ENCODE peak calls at places on chromosomes 4 and X, in four cellular contexts. J is ACHN, A is NCI-H510A, O is LHCN-M2. L is an unnamed sample.

GRCh38 chr4:22500831-22501714 is 14.8 kb downstream of the ADGRA3 start:
- DNase-seq in J (peak; percentile 80), A (no peak), O (peak; percentile 52), L (no peak)

GRCh38 chrX:51420610-51421009 is 75.8 kb downstream of the NUDT11 start:
- DNase-seq in J (peak; percentile 29), A (no peak), O (peak; percentile 29), L (peak; percentile 46)

GRCh38 chr4:145939856-145940255 is 1.2 kb upstream of the ZNF827 start:
- DNase-seq in J (no peak), A (no peak), O (peak; percentile 13), L (no peak)

GRCh38 chrX:31658360-31658759 is 586.5 kb upstream of the FTHL17 start:
- DNase-seq in J (peak; percentile 15), A (no peak), O (peak; percentile 21), L (peak; percentile 37)

GRCh38 chr4:78543424-78544238 is 7.9 kb upstream of the ANXA3 start:
- DNase-seq in J (no peak), A (no peak), O (no peak), L (no peak)

GRCh38 chrX:110004210-110004609 is 1.3 kb downstream of the TMEM164 start:
- DNase-seq in J (no peak), A (no peak), O (no peak), L (no peak)

GRCh38 chr4:63275491-63275890 is 1133.8 kb downstream of the TECRL start:
- DNase-seq in J (no peak), A (no peak), O (no peak), L (no peak)

GRCh38 chrX:34559325-34559724 is 97.8 kb downstream of the TMEM47 start:
- DNase-seq in J (peak; percentile 20), A (no peak), O (peak; percentile 28), L (peak; percentile 7)

GRCh38 chr4:140790765-140791164 is 34.6 kb upstream of the TBC1D9 start:
- DNase-seq in J (peak; percentile 45), A (no peak), O (no peak), L (peak; percentile 50)

GRCh38 chr4:147453561-147454141 is 27.2 kb upstream of the EDNRA start:
- DNase-seq in J (no peak), A (no peak), O (peak; percentile 17), L (no peak)

GRCh38 chr4:20474119-20474518 is 222.4 kb downstream of the SLIT2 start:
- DNase-seq in J (peak; percentile 28), A (no peak), O (peak; percentile 48), L (peak; percentile 31)

GRCh38 chr4:102627831-102628523 is 126.8 kb downstream of the NFKB1 start:
- DNase-seq in J (peak; percentile 30), A (no peak), O (peak; percentile 73), L (no peak)

GRCh38 chr4:140049924-140050681 is 103.9 kb downstream of the MAML3 start:
- DNase-seq in J (no peak), A (peak; percentile 11), O (no peak), L (no peak)

GRCh38 chrX:53281321-53281822 is at the start of gene IQSEC2:
- DNase-seq in J (peak; percentile 73), A (peak; percentile 13), O (peak; percentile 71), L (no peak)

GRCh38 chrX:68163446-68163845 is 269.8 kb downstream of the OPHN1 start:
- DNase-seq in J (no peak), A (no peak), O (peak; percentile 42), L (peak; percentile 42)

GRCh38 chrX:50579955-50580354 is 109.3 kb upstream of the DGKK start:
- DNase-seq in J (peak; percentile 50), A (no peak), O (peak; percentile 25), L (peak; percentile 72)

GRCh38 chr4:75370582-75370981 is 143.6 kb downstream of the RCHY1 start:
- DNase-seq in J (no peak), A (no peak), O (peak; percentile 22), L (no peak)

GRCh38 chr4:85798011-85798770 is 323.2 kb downstream of the ARHGAP24 start:
- DNase-seq in J (no peak), A (no peak), O (no peak), L (no peak)

GRCh38 chr4:8267077-8267476 is 2.5 kb upstream of the HTRA3 start:
- DNase-seq in J (peak; percentile 50), A (no peak), O (peak; percentile 23), L (peak; percentile 42)

GRCh38 chr4:2811830-2812599 is 19.1 kb downstream of the SH3BP2 start:
- DNase-seq in J (peak; percentile 84), A (peak; percentile 54), O (peak; percentile 93), L (peak; percentile 76)

GRCh38 chrX:1327651-1328304 is 8.8 kb upstream of the IL3RA start:
- DNase-seq in J (no peak), A (no peak), O (no peak), L (no peak)

GRCh38 chr4:41427306-41427882 is 110.6 kb upstream of the LIMCH1 start:
- DNase-seq in J (no peak), A (no peak), O (no peak), L (no peak)

GRCh38 chr4:85807247-85807915 is 332.4 kb downstream of the ARHGAP24 start:
- DNase-seq in J (peak; percentile 95), A (no peak), O (peak; percentile 97), L (no peak)